ENCODE peak calls at places on chromosomes 11 and 22, in nine cellular contexts. Q is mammary epithelial cell, T is lower leg skin, U is sigmoid colon, C is heart right ventricle, R is A549, O is fibroblast of pulmonary artery, V is AG04450, Z is ovary. X is an unnamed sample.
A peak's percentile ranks its signal among the peaks of the same experiment; 100 is the strongest.

GRCh38 chr11:60816590-60817157 is 25.2 kb upstream of the CCDC86 start:
- DNase-seq in V (no peak), C (no peak), T (no peak), Z (no peak), Q (no peak), R (no peak), O (no peak), U (no peak), X (no peak)

GRCh38 chr11:15845261-15845660 is 511.1 kb downstream of the SOX6 start:
- DNase-seq in C (no peak), R (no peak), Q (no peak), V (no peak), T (no peak), O (no peak), U (no peak), Z (no peak), X (no peak)

GRCh38 chr22:32309585-32310251 is 47.9 kb upstream of the RFPL3 start:
- DNase-seq in C (no peak), V (no peak), Q (no peak), R (no peak), T (peak; percentile 65), O (no peak), U (no peak), Z (no peak), X (no peak)

GRCh38 chr11:105910095-105910715 is 111.8 kb downstream of the MSANTD4 start:
- DNase-seq in U (no peak), C (no peak), Z (no peak), O (peak; percentile 8), Q (peak; percentile 69), R (no peak), T (no peak), V (peak; percentile 16), X (peak; percentile 18)

GRCh38 chr22:44884968-44885805 is 124.6 kb downstream of the PHF21B start:
- DNase-seq in Z (no peak), O (no peak), V (no peak), T (peak; percentile 60), C (no peak), R (no peak), U (peak; percentile 47), Q (no peak), X (no peak)

GRCh38 chr11:120179071-120179672 is 31.7 kb upstream of the OAF start:
- DNase-seq in T (peak; percentile 72), O (no peak), V (no peak), C (no peak), Q (no peak), R (no peak), U (no peak), Z (no peak), X (no peak)

GRCh38 chr11:122186439-122187080 is 70.5 kb upstream of the BLID start:
- DNase-seq in V (peak; percentile 86), T (no peak), R (peak; percentile 87), C (no peak), O (peak; percentile 99), Z (no peak), Q (peak; percentile 97), U (no peak), X (peak; percentile 98)

GRCh38 chr11:8983552-8983951 is 19.3 kb upstream of the TMEM9B start:
- DNase-seq in Z (no peak), O (no peak), Q (no peak), U (no peak), T (no peak), V (no peak), C (no peak), R (no peak), X (no peak)

GRCh38 chr11:3108183-3108721 is 51.0 kb upstream of the CARS1 start:
- DNase-seq in C (no peak), O (no peak), Q (no peak), Z (no peak), V (no peak), U (peak; percentile 57), R (no peak), T (peak; percentile 77), X (no peak)

GRCh38 chr11:128764617-128765095 is 70.8 kb downstream of the FLI1 start:
- DNase-seq in O (no peak), R (no peak), V (no peak), T (no peak), Q (no peak), Z (no peak), C (no peak), U (no peak), X (no peak)

GRCh38 chr11:85955531-85955930 is 100.3 kb downstream of the CCDC83 start:
- DNase-seq in C (no peak), T (no peak), R (no peak), Z (no peak), Q (no peak), O (peak; percentile 79), U (no peak), V (peak; percentile 39), X (peak; percentile 78)

GRCh38 chr11:74443071-74443864 is 24.1 kb downstream of the KCNE3 start:
- DNase-seq in R (peak; percentile 74), U (no peak), Z (no peak), T (no peak), V (no peak), Q (peak; percentile 57), O (peak; percentile 41), C (no peak), X (peak; percentile 71)
- TF ChIP-seq CTCF in R (peak; percentile 69), U (no peak), Z (no peak), T (no peak), V (no peak), Q (peak; percentile 64), O (peak; percentile 19), C (peak; percentile 18), X (peak; percentile 50)

DNA sequence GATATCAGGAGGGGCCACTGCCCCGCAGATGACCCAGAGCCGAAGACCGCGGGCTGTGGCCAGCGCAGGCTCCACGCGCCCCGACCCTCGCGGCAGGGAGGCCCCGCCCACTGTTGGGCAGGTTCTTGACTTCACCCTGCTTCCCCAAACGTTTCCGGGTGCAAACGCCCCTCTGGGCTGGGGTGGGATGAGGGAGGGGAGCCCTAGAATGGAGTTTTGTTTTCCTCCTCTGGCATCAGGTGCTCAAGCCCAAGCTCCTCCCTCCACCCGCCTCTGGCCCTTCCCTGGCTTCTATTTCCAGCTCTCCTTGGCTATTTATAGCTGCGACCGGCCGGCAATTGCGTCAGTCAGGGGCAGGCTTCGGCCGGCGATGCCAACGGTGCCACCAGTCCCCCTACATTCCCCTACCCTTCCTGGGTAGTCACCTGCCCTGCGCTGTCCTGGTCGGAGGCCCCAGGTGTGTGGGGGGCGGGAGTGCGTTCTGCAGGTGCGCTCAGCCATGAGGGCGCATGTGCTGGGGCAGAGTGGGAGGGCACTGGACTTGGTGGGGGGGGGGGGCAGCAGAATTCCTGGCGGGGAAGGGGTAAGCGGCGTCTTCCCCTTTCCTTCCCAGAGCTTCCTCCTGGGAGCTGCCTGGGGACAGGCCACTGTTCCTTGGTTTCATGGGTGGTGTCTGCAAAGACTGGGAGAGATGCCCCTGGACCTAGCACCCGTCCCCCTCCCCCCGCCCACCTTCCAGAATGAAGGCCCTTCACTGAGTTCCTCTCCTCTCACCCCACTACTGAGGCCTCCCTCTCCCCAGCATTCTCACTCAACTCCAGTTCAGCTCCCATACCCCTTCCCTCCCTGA is 23.6 kb downstream of the DUSP8 start:
- DNase-seq in Z (peak; percentile 56), U (peak; percentile 94), O (peak; percentile 40), Q (peak; percentile 35), R (peak; percentile 71), T (no peak), V (no peak), C (peak; percentile 72), X (peak; percentile 59)
- H3K4me3 ChIP-seq in Z (peak overlapping the region; percentile 16), U (peak overlapping the region; percentile 20), O (no peak overlapping the region), Q (no peak overlapping the region), R (peak overlapping the region; percentile 25), T (no peak overlapping the region), V (peak overlapping the region; percentile 22), C (peak overlapping the region; percentile 52), X (no peak overlapping the region)

GRCh38 chr11:112025682-112026081 is 474 bp downstream of the DLAT start:
- DNase-seq in O (peak; percentile 11), U (no peak), C (no peak), V (no peak), Z (no peak), Q (peak; percentile 10), R (peak; percentile 13), T (no peak), X (peak; percentile 35)

GRCh38 chr11:112029460-112029859 is 4.3 kb downstream of the DLAT start:
- DNase-seq in O (no peak), R (no peak), Z (no peak), T (no peak), C (no peak), V (no peak), U (no peak), Q (no peak), X (no peak)

GRCh38 chr11:112023104-112023503 is 2.1 kb upstream of the DLAT start:
- DNase-seq in Z (no peak), C (no peak), Q (no peak), R (peak; percentile 10), O (no peak), U (no peak), T (no peak), V (no peak), X (peak; percentile 11)

GRCh38 chr11:112024178-112024777 is 930 bp upstream of the DLAT start:
- DNase-seq in C (no peak), R (no peak), T (no peak), V (no peak), U (no peak), O (no peak), Z (no peak), Q (peak; percentile 1), X (peak; percentile 31)

GRCh38 chr11:112024778-112025678 is at the start of gene DLAT:
- DNase-seq in C (peak; percentile 89), Q (peak; percentile 80), R (peak; percentile 90), O (peak; percentile 83), T (peak; percentile 96), U (peak; percentile 91), Z (peak; percentile 86), V (peak; percentile 18), X (peak; percentile 70)
- TF ChIP-seq CTCF in C (no peak), Q (no peak), R (no peak), O (no peak), T (no peak), U (no peak), Z (no peak), V (no peak), X (no peak)

GRCh38 chr22:17777717-17778044 is 3.4 kb upstream of the BID start:
- DNase-seq in T (no peak), Q (no peak), C (no peak), Z (no peak), O (no peak), U (no peak), V (no peak), R (no peak), X (no peak)
- H3K4me3 ChIP-seq in T (no peak overlapping the region), Q (no peak overlapping the region), C (peak overlapping the region; percentile 37), Z (no peak overlapping the region), O (no peak overlapping the region), U (peak overlapping the region; percentile 14), V (no peak overlapping the region), R (no peak overlapping the region), X (no peak overlapping the region)